ENCODE peak calls at places on chromosomes 12 and 14, in four cellular contexts. K is left ventricle myocardium inferior, V is NCI-H748 treated with DMSO at 0.1 percent for 48 hours, F is putamen. Z is an unnamed sample.

GRCh38 chr12:124039276-124039675 is 66.3 kb downstream of the ZNF664 start:
- DNase-seq in K (no peak), V (no peak), F (no peak), Z (no peak)

GRCh38 chr12:116881325-116881866 is at the start of gene HRK:
- DNase-seq in K (no peak), V (no peak), F (no peak), Z (peak)

GRCh38 chr14:28755198-28755794 is 11.3 kb upstream of the FOXG1 start:
- DNase-seq in K (no peak), V (no peak), F (no peak), Z (no peak)

GRCh38 chr14:90487462-90487861 is 90.6 kb downstream of the CALM1 start:
- DNase-seq in K (no peak), V (no peak), F (no peak), Z (no peak)

GRCh38 chr12:121060149-121061001 is 21.3 kb upstream of the OASL start:
- DNase-seq in K (no peak), V (peak), F (peak), Z (peak)

GRCh38 chr12:92046557-92046956 is 99.1 kb downstream of the BTG1 start:
- DNase-seq in K (no peak), V (no peak), F (no peak), Z (no peak)

GRCh38 chr14:97057238-97057637 is 260.1 kb downstream of the VRK1 start:
- DNase-seq in K (no peak), V (no peak), F (no peak), Z (no peak)

GRCh38 chr12:9798008-9798619 is 29.2 kb upstream of the KLRF1 start:
- DNase-seq in K (no peak), V (peak), F (no peak), Z (no peak)

GRCh38 chr12:131347345-131347714 is 363.6 kb upstream of the SFSWAP start:
- DNase-seq in K (no peak), V (no peak), F (no peak), Z (no peak)

GRCh38 chr14:95388699-95389098 is 69.0 kb upstream of the CLMN start:
- DNase-seq in K (no peak), V (no peak), F (no peak), Z (no peak)

GRCh38 chr14:105472496-105472991 is 2.1 kb upstream of the CRIP2 start:
- DNase-seq in K (peak), V (no peak), F (no peak), Z (no peak)

GRCh38 chr14:75842624-75843023 is 139.2 kb downstream of the TGFB3 start:
- DNase-seq in K (no peak), V (no peak), F (no peak), Z (no peak)

GRCh38 chr12:75478395-75478794 is 2.2 kb upstream of the GLIPR1 start:
- DNase-seq in K (no peak), V (no peak), F (no peak), Z (no peak)

GRCh38 chr14:89219056-89219455 is 198.0 kb downstream of the FOXN3 start:
- DNase-seq in K (no peak), V (no peak), F (no peak), Z (no peak)

GRCh38 chr14:103854017-103854808 is 6.8 kb upstream of the PPP1R13B start:
- DNase-seq in K (no peak), V (no peak), F (no peak), Z (no peak)

GRCh38 chr12:28440209-28440608 is 250.0 kb downstream of the CCDC91 start:
- DNase-seq in K (no peak), V (no peak), F (no peak), Z (no peak)

GRCh38 chr12:93593833-93594232 is 21.4 kb downstream of the SOCS2 start:
- DNase-seq in K (no peak), V (no peak), F (no peak), Z (no peak)

GRCh38 chr14:66624319-66624937 is 116.5 kb downstream of the GPHN start:
- DNase-seq in K (peak), V (no peak), F (peak), Z (peak)

GRCh38 chr14:67485501-67486095 is 2.9 kb downstream of the TMEM229B start:
- DNase-seq in K (no peak), V (no peak), F (no peak), Z (no peak)

GRCh38 chr12:128245106-128245505 is 21.9 kb upstream of the TMEM132C start:
- DNase-seq in K (no peak), V (no peak), F (no peak), Z (no peak)

GRCh38 chr14:68042591-68043210 is 223.1 kb downstream of the RAD51B start:
- DNase-seq in K (no peak), V (peak), F (no peak), Z (no peak)

GRCh38 chr14:88668448-88669116 is 105.7 kb downstream of the ZC3H14 start:
- DNase-seq in K (no peak), V (no peak), F (peak), Z (no peak)

GRCh38 chr14:92093320-92093719 is 13.1 kb downstream of the ATXN3 start:
- DNase-seq in K (no peak), V (peak), F (no peak), Z (no peak)

GRCh38 chr14:95311752-95312151 is 8.0 kb downstream of the CLMN start:
- DNase-seq in K (no peak), V (no peak), F (no peak), Z (no peak)

GRCh38 chr12:53500119-53500775 is 836 bp upstream of the TARBP2 start:
- DNase-seq in K (peak), V (peak), F (no peak), Z (no peak)

GRCh38 chr12:104163631-104164030 is 25.6 kb upstream of the NFYB start:
- DNase-seq in K (no peak), V (no peak), F (no peak), Z (no peak)

GRCh38 chr14:76827696-76828301 is 1.6 kb downstream of the LRRC74A start:
- DNase-seq in K (peak), V (no peak), F (peak), Z (no peak)

GRCh38 chr14:68702105-68702504 is 90.8 kb downstream of the ZFP36L1 start:
- DNase-seq in K (no peak), V (no peak), F (no peak), Z (no peak)

GRCh38 chr14:72715910-72716268 is 178.0 kb downstream of the DPF3 start:
- DNase-seq in K (peak), V (no peak), F (no peak), Z (no peak)

Z was measured in NCI-H1092.